ENCODE peak calls at places on chromosome 9, in seven cellular contexts. One of them, this sample, is unnamed.

GRCh38 chr9:6334305-6334704 is 6.1 kb downstream of the TPD52L3 start:
- DNase-seq in activated CD8-positive, alpha-beta memory T cell treated with anti-CD3 and anti-CD28 coated beads, Interleukin-2, amount 50 U/mL, for 48 hours: no peak
- DNase-seq in activated naive CD4-positive, alpha-beta T cell treated with anti-CD3 and anti-CD28 coated beads for 36 hours: no peak
- DNase-seq in SHP77 treated with DMSO at 0.1 percent for 48 hours: no peak
- DNase-seq in HepG2: no peak
- DNase-seq in Caki2: no peak
- DNase-seq in lung: no peak
- DNase-seq in this sample: no peak

GRCh38 chr9:97315550-97315949 is 8.1 kb downstream of the CCDC180 start:
- DNase-seq in activated CD8-positive, alpha-beta memory T cell treated with anti-CD3 and anti-CD28 coated beads, Interleukin-2, amount 50 U/mL, for 48 hours: no peak
- DNase-seq in activated naive CD4-positive, alpha-beta T cell treated with anti-CD3 and anti-CD28 coated beads for 36 hours: no peak
- DNase-seq in SHP77 treated with DMSO at 0.1 percent for 48 hours: no peak
- DNase-seq in HepG2: no peak
- DNase-seq in Caki2: no peak
- DNase-seq in lung: no peak
- DNase-seq in this sample: no peak

GRCh38 chr9:86222667-86223066 is 36.8 kb downstream of the C9orf153 start:
- DNase-seq in activated CD8-positive, alpha-beta memory T cell treated with anti-CD3 and anti-CD28 coated beads, Interleukin-2, amount 50 U/mL, for 48 hours: no peak
- DNase-seq in activated naive CD4-positive, alpha-beta T cell treated with anti-CD3 and anti-CD28 coated beads for 36 hours: no peak
- DNase-seq in SHP77 treated with DMSO at 0.1 percent for 48 hours: no peak
- DNase-seq in HepG2: no peak
- DNase-seq in Caki2: no peak
- DNase-seq in lung: no peak
- DNase-seq in this sample: no peak

GRCh38 chr9:5510360-5510931 is at the start of gene PDCD1LG2:
- DNase-seq in activated CD8-positive, alpha-beta memory T cell treated with anti-CD3 and anti-CD28 coated beads, Interleukin-2, amount 50 U/mL, for 48 hours: no peak
- DNase-seq in activated naive CD4-positive, alpha-beta T cell treated with anti-CD3 and anti-CD28 coated beads for 36 hours: peak; percentile 59
- DNase-seq in SHP77 treated with DMSO at 0.1 percent for 48 hours: no peak
- DNase-seq in HepG2: no peak
- DNase-seq in Caki2: no peak
- DNase-seq in lung: no peak
- DNase-seq in this sample: no peak

GRCh38 chr9:35656841-35657326 is 935 bp downstream of the RMRP start:
- DNase-seq in activated CD8-positive, alpha-beta memory T cell treated with anti-CD3 and anti-CD28 coated beads, Interleukin-2, amount 50 U/mL, for 48 hours: no peak
- DNase-seq in activated naive CD4-positive, alpha-beta T cell treated with anti-CD3 and anti-CD28 coated beads for 36 hours: no peak
- DNase-seq in SHP77 treated with DMSO at 0.1 percent for 48 hours: no peak
- DNase-seq in HepG2: no peak
- DNase-seq in Caki2: no peak
- DNase-seq in lung: no peak
- DNase-seq in this sample: no peak

GRCh38 chr9:26266111-26266791 is 588.0 kb upstream of the TUSC1 start:
- DNase-seq in activated CD8-positive, alpha-beta memory T cell treated with anti-CD3 and anti-CD28 coated beads, Interleukin-2, amount 50 U/mL, for 48 hours: no peak
- DNase-seq in activated naive CD4-positive, alpha-beta T cell treated with anti-CD3 and anti-CD28 coated beads for 36 hours: no peak
- DNase-seq in SHP77 treated with DMSO at 0.1 percent for 48 hours: no peak
- DNase-seq in HepG2: no peak
- DNase-seq in Caki2: no peak
- DNase-seq in lung: no peak
- DNase-seq in this sample: no peak

GRCh38 chr9:91898451-91899433 is 51.3 kb downstream of the ROR2 start:
- DNase-seq in activated CD8-positive, alpha-beta memory T cell treated with anti-CD3 and anti-CD28 coated beads, Interleukin-2, amount 50 U/mL, for 48 hours: no peak
- DNase-seq in activated naive CD4-positive, alpha-beta T cell treated with anti-CD3 and anti-CD28 coated beads for 36 hours: no peak
- DNase-seq in SHP77 treated with DMSO at 0.1 percent for 48 hours: peak; percentile 95
- DNase-seq in HepG2: peak; percentile 9
- DNase-seq in Caki2: peak; percentile 79
- DNase-seq in lung: no peak
- DNase-seq in this sample: no peak

GRCh38 chr9:124284940-124285441 is 27.2 kb downstream of the NEK6 start:
- DNase-seq in activated CD8-positive, alpha-beta memory T cell treated with anti-CD3 and anti-CD28 coated beads, Interleukin-2, amount 50 U/mL, for 48 hours: no peak
- DNase-seq in activated naive CD4-positive, alpha-beta T cell treated with anti-CD3 and anti-CD28 coated beads for 36 hours: no peak
- DNase-seq in SHP77 treated with DMSO at 0.1 percent for 48 hours: no peak
- DNase-seq in HepG2: no peak
- DNase-seq in Caki2: no peak
- DNase-seq in lung: no peak
- DNase-seq in this sample: peak; percentile 36

GRCh38 chr9:2406252-2406651 is 215.3 kb upstream of the VLDLR start:
- DNase-seq in activated CD8-positive, alpha-beta memory T cell treated with anti-CD3 and anti-CD28 coated beads, Interleukin-2, amount 50 U/mL, for 48 hours: no peak
- DNase-seq in activated naive CD4-positive, alpha-beta T cell treated with anti-CD3 and anti-CD28 coated beads for 36 hours: no peak
- DNase-seq in SHP77 treated with DMSO at 0.1 percent for 48 hours: no peak
- DNase-seq in HepG2: no peak
- DNase-seq in Caki2: no peak
- DNase-seq in lung: no peak
- DNase-seq in this sample: no peak

GRCh38 chr9:92648447-92649406 is 21.2 kb downstream of the IPPK start:
- DNase-seq in activated CD8-positive, alpha-beta memory T cell treated with anti-CD3 and anti-CD28 coated beads, Interleukin-2, amount 50 U/mL, for 48 hours: peak; percentile 35
- DNase-seq in activated naive CD4-positive, alpha-beta T cell treated with anti-CD3 and anti-CD28 coated beads for 36 hours: no peak
- DNase-seq in SHP77 treated with DMSO at 0.1 percent for 48 hours: no peak
- DNase-seq in HepG2: no peak
- DNase-seq in Caki2: no peak
- DNase-seq in lung: no peak
- DNase-seq in this sample: no peak

GRCh38 chr9:109122726-109123621 is 3.2 kb upstream of the TMEM245 start:
- DNase-seq in activated CD8-positive, alpha-beta memory T cell treated with anti-CD3 and anti-CD28 coated beads, Interleukin-2, amount 50 U/mL, for 48 hours: no peak
- DNase-seq in activated naive CD4-positive, alpha-beta T cell treated with anti-CD3 and anti-CD28 coated beads for 36 hours: no peak
- DNase-seq in SHP77 treated with DMSO at 0.1 percent for 48 hours: no peak
- DNase-seq in HepG2: peak; percentile 60
- DNase-seq in Caki2: no peak
- DNase-seq in lung: no peak
- DNase-seq in this sample: no peak

GRCh38 chr9:89021154-89021803 is 30.0 kb downstream of the S1PR3 start:
- DNase-seq in activated CD8-positive, alpha-beta memory T cell treated with anti-CD3 and anti-CD28 coated beads, Interleukin-2, amount 50 U/mL, for 48 hours: no peak
- DNase-seq in activated naive CD4-positive, alpha-beta T cell treated with anti-CD3 and anti-CD28 coated beads for 36 hours: no peak
- DNase-seq in SHP77 treated with DMSO at 0.1 percent for 48 hours: no peak
- DNase-seq in HepG2: no peak
- DNase-seq in Caki2: peak; percentile 71
- DNase-seq in lung: peak; percentile 64
- DNase-seq in this sample: no peak

GRCh38 chr9:137194909-137195308 is 5.6 kb downstream of the TPRN start:
- DNase-seq in activated CD8-positive, alpha-beta memory T cell treated with anti-CD3 and anti-CD28 coated beads, Interleukin-2, amount 50 U/mL, for 48 hours: no peak
- DNase-seq in activated naive CD4-positive, alpha-beta T cell treated with anti-CD3 and anti-CD28 coated beads for 36 hours: no peak
- DNase-seq in SHP77 treated with DMSO at 0.1 percent for 48 hours: no peak
- DNase-seq in HepG2: no peak
- DNase-seq in Caki2: no peak
- DNase-seq in lung: no peak
- DNase-seq in this sample: no peak

GRCh38 chr9:11025775-11026174 is 413.0 kb upstream of the PTPRD start:
- DNase-seq in activated CD8-positive, alpha-beta memory T cell treated with anti-CD3 and anti-CD28 coated beads, Interleukin-2, amount 50 U/mL, for 48 hours: no peak
- DNase-seq in activated naive CD4-positive, alpha-beta T cell treated with anti-CD3 and anti-CD28 coated beads for 36 hours: no peak
- DNase-seq in SHP77 treated with DMSO at 0.1 percent for 48 hours: no peak
- DNase-seq in HepG2: no peak
- DNase-seq in Caki2: no peak
- DNase-seq in lung: no peak
- DNase-seq in this sample: no peak

GRCh38 chr9:70519912-70520724 is 105.7 kb upstream of the KLF9 start:
- DNase-seq in activated CD8-positive, alpha-beta memory T cell treated with anti-CD3 and anti-CD28 coated beads, Interleukin-2, amount 50 U/mL, for 48 hours: no peak
- DNase-seq in activated naive CD4-positive, alpha-beta T cell treated with anti-CD3 and anti-CD28 coated beads for 36 hours: peak; percentile 49
- DNase-seq in SHP77 treated with DMSO at 0.1 percent for 48 hours: no peak
- DNase-seq in HepG2: no peak
- DNase-seq in Caki2: no peak
- DNase-seq in lung: no peak
- DNase-seq in this sample: no peak

GRCh38 chr9:115957571-115957970 is 196.0 kb upstream of the PAPPA start:
- DNase-seq in activated CD8-positive, alpha-beta memory T cell treated with anti-CD3 and anti-CD28 coated beads, Interleukin-2, amount 50 U/mL, for 48 hours: no peak
- DNase-seq in activated naive CD4-positive, alpha-beta T cell treated with anti-CD3 and anti-CD28 coated beads for 36 hours: no peak
- DNase-seq in SHP77 treated with DMSO at 0.1 percent for 48 hours: no peak
- DNase-seq in HepG2: no peak
- DNase-seq in Caki2: no peak
- DNase-seq in lung: no peak
- DNase-seq in this sample: no peak

GRCh38 chr9:14958989-14959388 is 48.8 kb upstream of the FREM1 start:
- DNase-seq in activated CD8-positive, alpha-beta memory T cell treated with anti-CD3 and anti-CD28 coated beads, Interleukin-2, amount 50 U/mL, for 48 hours: no peak
- DNase-seq in activated naive CD4-positive, alpha-beta T cell treated with anti-CD3 and anti-CD28 coated beads for 36 hours: peak; percentile 54
- DNase-seq in SHP77 treated with DMSO at 0.1 percent for 48 hours: no peak
- DNase-seq in HepG2: no peak
- DNase-seq in Caki2: no peak
- DNase-seq in lung: no peak
- DNase-seq in this sample: no peak

GRCh38 chr9:127444921-127445850 is 6.0 kb downstream of the RPL12 start:
- DNase-seq in activated CD8-positive, alpha-beta memory T cell treated with anti-CD3 and anti-CD28 coated beads, Interleukin-2, amount 50 U/mL, for 48 hours: peak; percentile 80
- DNase-seq in activated naive CD4-positive, alpha-beta T cell treated with anti-CD3 and anti-CD28 coated beads for 36 hours: no peak
- DNase-seq in SHP77 treated with DMSO at 0.1 percent for 48 hours: no peak
- DNase-seq in HepG2: no peak
- DNase-seq in Caki2: no peak
- DNase-seq in lung: no peak
- DNase-seq in this sample: no peak

GRCh38 chr9:99115947-99116543 is 11.1 kb downstream of the TGFBR1 start:
- DNase-seq in activated CD8-positive, alpha-beta memory T cell treated with anti-CD3 and anti-CD28 coated beads, Interleukin-2, amount 50 U/mL, for 48 hours: no peak
- DNase-seq in activated naive CD4-positive, alpha-beta T cell treated with anti-CD3 and anti-CD28 coated beads for 36 hours: no peak
- DNase-seq in SHP77 treated with DMSO at 0.1 percent for 48 hours: no peak
- DNase-seq in HepG2: no peak
- DNase-seq in Caki2: no peak
- DNase-seq in lung: no peak
- DNase-seq in this sample: no peak

GRCh38 chr9:136095028-136095494 is at the start of gene NACC2:
- DNase-seq in activated CD8-positive, alpha-beta memory T cell treated with anti-CD3 and anti-CD28 coated beads, Interleukin-2, amount 50 U/mL, for 48 hours: no peak
- DNase-seq in activated naive CD4-positive, alpha-beta T cell treated with anti-CD3 and anti-CD28 coated beads for 36 hours: no peak
- DNase-seq in SHP77 treated with DMSO at 0.1 percent for 48 hours: no peak
- DNase-seq in HepG2: no peak
- DNase-seq in Caki2: no peak
- DNase-seq in lung: no peak
- DNase-seq in this sample: no peak

GRCh38 chr9:136923881-136924280 is 20.7 kb downstream of the FBXW5 start:
- DNase-seq in activated CD8-positive, alpha-beta memory T cell treated with anti-CD3 and anti-CD28 coated beads, Interleukin-2, amount 50 U/mL, for 48 hours: no peak
- DNase-seq in activated naive CD4-positive, alpha-beta T cell treated with anti-CD3 and anti-CD28 coated beads for 36 hours: no peak
- DNase-seq in SHP77 treated with DMSO at 0.1 percent for 48 hours: no peak
- DNase-seq in HepG2: no peak
- DNase-seq in Caki2: peak; percentile 58
- DNase-seq in lung: no peak
- DNase-seq in this sample: no peak

GRCh38 chr9:136012651-136013050 is 51.5 kb upstream of the UBAC1 start:
- DNase-seq in activated CD8-positive, alpha-beta memory T cell treated with anti-CD3 and anti-CD28 coated beads, Interleukin-2, amount 50 U/mL, for 48 hours: no peak
- DNase-seq in activated naive CD4-positive, alpha-beta T cell treated with anti-CD3 and anti-CD28 coated beads for 36 hours: no peak
- DNase-seq in SHP77 treated with DMSO at 0.1 percent for 48 hours: no peak
- DNase-seq in HepG2: no peak
- DNase-seq in Caki2: no peak
- DNase-seq in lung: no peak
- DNase-seq in this sample: no peak

GRCh38 chr9:86034863-86035734 is 64.3 kb downstream of the GOLM1 start:
- DNase-seq in activated CD8-positive, alpha-beta memory T cell treated with anti-CD3 and anti-CD28 coated beads, Interleukin-2, amount 50 U/mL, for 48 hours: no peak
- DNase-seq in activated naive CD4-positive, alpha-beta T cell treated with anti-CD3 and anti-CD28 coated beads for 36 hours: no peak
- DNase-seq in SHP77 treated with DMSO at 0.1 percent for 48 hours: no peak
- DNase-seq in HepG2: peak; percentile 32
- DNase-seq in Caki2: peak; percentile 16
- DNase-seq in lung: no peak
- DNase-seq in this sample: no peak

GRCh38 chr9:115142502-115143265 is 24.7 kb upstream of the TNC start:
- DNase-seq in activated CD8-positive, alpha-beta memory T cell treated with anti-CD3 and anti-CD28 coated beads, Interleukin-2, amount 50 U/mL, for 48 hours: no peak
- DNase-seq in activated naive CD4-positive, alpha-beta T cell treated with anti-CD3 and anti-CD28 coated beads for 36 hours: no peak
- DNase-seq in SHP77 treated with DMSO at 0.1 percent for 48 hours: no peak
- DNase-seq in HepG2: no peak
- DNase-seq in Caki2: no peak
- DNase-seq in lung: no peak
- DNase-seq in this sample: peak; percentile 17

GRCh38 chr9:93217706-93218105 is 33.8 kb downstream of the WNK2 start:
- DNase-seq in activated CD8-positive, alpha-beta memory T cell treated with anti-CD3 and anti-CD28 coated beads, Interleukin-2, amount 50 U/mL, for 48 hours: no peak
- DNase-seq in activated naive CD4-positive, alpha-beta T cell treated with anti-CD3 and anti-CD28 coated beads for 36 hours: no peak
- DNase-seq in SHP77 treated with DMSO at 0.1 percent for 48 hours: no peak
- DNase-seq in HepG2: no peak
- DNase-seq in Caki2: no peak
- DNase-seq in lung: no peak
- DNase-seq in this sample: no peak

GRCh38 chr9:122819326-122819725 is 9.1 kb downstream of the PDCL start:
- DNase-seq in activated CD8-positive, alpha-beta memory T cell treated with anti-CD3 and anti-CD28 coated beads, Interleukin-2, amount 50 U/mL, for 48 hours: no peak
- DNase-seq in activated naive CD4-positive, alpha-beta T cell treated with anti-CD3 and anti-CD28 coated beads for 36 hours: no peak
- DNase-seq in SHP77 treated with DMSO at 0.1 percent for 48 hours: no peak
- DNase-seq in HepG2: no peak
- DNase-seq in Caki2: no peak
- DNase-seq in lung: no peak
- DNase-seq in this sample: no peak

GRCh38 chr9:75830303-75830702 is 60.2 kb upstream of the PCSK5 start:
- DNase-seq in activated CD8-positive, alpha-beta memory T cell treated with anti-CD3 and anti-CD28 coated beads, Interleukin-2, amount 50 U/mL, for 48 hours: no peak
- DNase-seq in activated naive CD4-positive, alpha-beta T cell treated with anti-CD3 and anti-CD28 coated beads for 36 hours: no peak
- DNase-seq in SHP77 treated with DMSO at 0.1 percent for 48 hours: no peak
- DNase-seq in HepG2: no peak
- DNase-seq in Caki2: no peak
- DNase-seq in lung: no peak
- DNase-seq in this sample: no peak

GRCh38 chr9:74653437-74654080 is 156.4 kb downstream of the RORB start:
- DNase-seq in activated CD8-positive, alpha-beta memory T cell treated with anti-CD3 and anti-CD28 coated beads, Interleukin-2, amount 50 U/mL, for 48 hours: no peak
- DNase-seq in activated naive CD4-positive, alpha-beta T cell treated with anti-CD3 and anti-CD28 coated beads for 36 hours: no peak
- DNase-seq in SHP77 treated with DMSO at 0.1 percent for 48 hours: no peak
- DNase-seq in HepG2: no peak
- DNase-seq in Caki2: no peak
- DNase-seq in lung: no peak
- DNase-seq in this sample: no peak

GRCh38 chr9:4581031-4581760 is 80.9 kb upstream of the PLPP6 start:
- DNase-seq in activated CD8-positive, alpha-beta memory T cell treated with anti-CD3 and anti-CD28 coated beads, Interleukin-2, amount 50 U/mL, for 48 hours: no peak
- DNase-seq in activated naive CD4-positive, alpha-beta T cell treated with anti-CD3 and anti-CD28 coated beads for 36 hours: no peak
- DNase-seq in SHP77 treated with DMSO at 0.1 percent for 48 hours: no peak
- DNase-seq in HepG2: no peak
- DNase-seq in Caki2: no peak
- DNase-seq in lung: no peak
- DNase-seq in this sample: no peak